ENCODE peak calls at places on chromosomes 3 and 15, in ten cellular contexts. Z is dorsolateral prefrontal cortex, H is brain microvascular endothelial cell, R is suprapubic skin, O is upper lobe of right lung, T is left lung, U is AG10803, W is A549, N is body of pancreas, K is fibroblast of lung. J is an unnamed sample.

GRCh38 chr15:41610048-41610447 is 50.2 kb upstream of the MGA start:
- DNase-seq in W (no peak), T (no peak), N (no peak), Z (no peak), U (no peak), R (no peak), K (no peak), O (no peak), H (no peak), J (no peak)

GRCh38 chr3:100605358-100605757 is 4.0 kb upstream of the ADGRG7 start:
- DNase-seq in W (no peak), H (no peak), U (no peak), K (no peak), O (no peak), R (no peak), Z (no peak), N (no peak), T (no peak), J (no peak)

GRCh38 chr3:14587733-14588360 is 47.7 kb upstream of the GRIP2 start:
- DNase-seq in T (no peak), H (peak; percentile 53), K (peak; percentile 33), O (no peak), W (peak; percentile 75), N (no peak), R (no peak), Z (no peak), U (peak; percentile 53), J (peak; percentile 45)

GRCh38 chr3:71150293-71150954 is 433.1 kb downstream of the FOXP1 start:
- DNase-seq in T (no peak), O (no peak), N (no peak), U (no peak), K (no peak), W (no peak), H (no peak), Z (no peak), R (no peak), J (no peak)

GRCh38 chr3:25455316-25456232 is 27.5 kb downstream of the RARB start:
- DNase-seq in R (no peak), Z (peak; percentile 72), H (peak; percentile 86), K (peak; percentile 31), W (no peak), T (no peak), O (no peak), U (peak; percentile 57), N (no peak), J (no peak)

GRCh38 chr3:182861345-182861744 is 68.0 kb downstream of the ATP11B start:
- DNase-seq in O (no peak), K (no peak), N (no peak), H (no peak), U (peak; percentile 9), T (no peak), W (no peak), Z (no peak), R (no peak), J (no peak)

GRCh38 chr3:141234283-141234682 is 2.7 kb downstream of the PXYLP1 start:
- DNase-seq in R (no peak), Z (no peak), U (no peak), H (no peak), T (peak; percentile 51), K (no peak), W (no peak), N (no peak), O (peak; percentile 74), J (no peak)

GRCh38 chr15:100588638-100589242 is 13.2 kb downstream of the LINS1 start:
- DNase-seq in Z (no peak), N (no peak), O (no peak), W (peak; percentile 52), R (no peak), H (no peak), U (no peak), K (peak; percentile 22), T (no peak), J (no peak)

GRCh38 chr15:89419370-89419984 is 76.9 kb downstream of the RHCG start:
- DNase-seq in Z (no peak), O (no peak), H (peak; percentile 48), W (no peak), N (peak; percentile 52), T (no peak), R (no peak), U (no peak), K (peak; percentile 31), J (no peak)

GRCh38 chr3:463793-464192 is 267.2 kb downstream of the CHL1 start:
- DNase-seq in R (no peak), U (no peak), N (no peak), K (no peak), H (no peak), Z (no peak), W (no peak), O (no peak), T (no peak), J (no peak)

GRCh38 chr15:33068531-33068990 is 126.0 kb downstream of the FMN1 start:
- DNase-seq in W (peak; percentile 81), R (no peak), K (peak; percentile 59), U (peak; percentile 74), O (peak; percentile 84), N (peak; percentile 78), H (no peak), Z (no peak), T (peak; percentile 83), J (peak; percentile 57)

GRCh38 chr15:94229591-94230365 is 1.6 kb upstream of the MCTP2 start:
- DNase-seq in K (no peak), W (no peak), R (no peak), U (no peak), T (no peak), Z (no peak), N (no peak), H (no peak), O (no peak), J (no peak)

GRCh38 chr3:58041826-58042324 is 33.7 kb downstream of the FLNB start:
- DNase-seq in K (peak; percentile 44), T (no peak), U (peak; percentile 97), H (peak; percentile 72), W (no peak), R (no peak), O (no peak), Z (no peak), N (no peak), J (no peak)
- H3K4me3 ChIP-seq in K (no peak overlapping the region), T (no peak overlapping the region), U (no peak overlapping the region), H (no peak overlapping the region), W (no peak overlapping the region), R (no peak overlapping the region), O (no peak overlapping the region), Z (no peak overlapping the region), N (no peak overlapping the region), J (no peak overlapping the region)

GRCh38 chr3:54843352-54843751 is 84.5 kb downstream of the LRTM1 start:
- DNase-seq in U (no peak), N (no peak), R (no peak), Z (no peak), W (no peak), T (no peak), H (no peak), K (no peak), O (no peak), J (no peak)

GRCh38 chr3:54835701-54836100 is 92.2 kb downstream of the LRTM1 start:
- DNase-seq in O (no peak), H (no peak), K (no peak), T (no peak), U (no peak), W (no peak), N (no peak), R (no peak), Z (no peak), J (no peak)

GRCh38 chr3:54841461-54841860 is 86.4 kb downstream of the LRTM1 start:
- DNase-seq in U (no peak), W (no peak), R (no peak), N (no peak), K (no peak), O (no peak), H (no peak), T (no peak), Z (no peak), J (no peak)

GRCh38 chr3:54836876-54837275 is 91.0 kb downstream of the LRTM1 start:
- DNase-seq in H (no peak), W (no peak), U (no peak), Z (no peak), K (no peak), O (no peak), T (no peak), N (no peak), R (no peak), J (no peak)

GRCh38 chr3:54837964-54838363 is 89.9 kb downstream of the LRTM1 start:
- DNase-seq in Z (no peak), W (no peak), R (no peak), U (peak; percentile 54), T (no peak), H (peak; percentile 8), N (no peak), O (no peak), K (peak; percentile 41), J (no peak)
- TF ChIP-seq CTCF in Z (no peak), W (no peak), R (no peak), U (peak; percentile 51), T (no peak), H (peak; percentile 44), N (no peak), O (no peak), K (no peak), J (peak; percentile 23)

DNA sequence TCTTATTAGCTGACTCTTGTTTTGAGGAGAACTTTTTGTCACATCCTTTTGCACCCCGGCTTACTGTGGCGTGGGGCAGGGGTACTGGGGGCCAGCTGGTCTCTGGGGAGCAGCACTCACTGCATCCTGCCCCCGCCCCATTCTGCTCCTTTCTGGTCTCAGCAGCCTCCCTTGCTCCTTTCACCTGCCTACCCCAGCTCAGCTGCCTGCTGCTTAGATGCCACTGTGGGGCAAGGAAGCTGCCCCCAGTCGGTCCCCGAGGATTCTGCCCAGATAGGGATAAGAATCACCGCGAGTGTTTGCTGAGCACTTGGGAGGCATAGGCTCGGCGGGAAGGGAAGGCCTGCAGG is 32.0 kb downstream of the APBA2 start:
- DNase-seq in N (no peak), R (no peak), K (no peak), Z (peak; percentile 18), H (no peak), W (no peak), U (no peak), T (no peak), O (no peak), J (no peak)
- H3K4me3 ChIP-seq in N (no peak overlapping the region), R (no peak overlapping the region), K (no peak overlapping the region), Z (no peak overlapping the region), H (no peak overlapping the region), W (no peak overlapping the region), U (no peak overlapping the region), T (no peak overlapping the region), O (no peak overlapping the region), J (no peak overlapping the region)

DNA sequence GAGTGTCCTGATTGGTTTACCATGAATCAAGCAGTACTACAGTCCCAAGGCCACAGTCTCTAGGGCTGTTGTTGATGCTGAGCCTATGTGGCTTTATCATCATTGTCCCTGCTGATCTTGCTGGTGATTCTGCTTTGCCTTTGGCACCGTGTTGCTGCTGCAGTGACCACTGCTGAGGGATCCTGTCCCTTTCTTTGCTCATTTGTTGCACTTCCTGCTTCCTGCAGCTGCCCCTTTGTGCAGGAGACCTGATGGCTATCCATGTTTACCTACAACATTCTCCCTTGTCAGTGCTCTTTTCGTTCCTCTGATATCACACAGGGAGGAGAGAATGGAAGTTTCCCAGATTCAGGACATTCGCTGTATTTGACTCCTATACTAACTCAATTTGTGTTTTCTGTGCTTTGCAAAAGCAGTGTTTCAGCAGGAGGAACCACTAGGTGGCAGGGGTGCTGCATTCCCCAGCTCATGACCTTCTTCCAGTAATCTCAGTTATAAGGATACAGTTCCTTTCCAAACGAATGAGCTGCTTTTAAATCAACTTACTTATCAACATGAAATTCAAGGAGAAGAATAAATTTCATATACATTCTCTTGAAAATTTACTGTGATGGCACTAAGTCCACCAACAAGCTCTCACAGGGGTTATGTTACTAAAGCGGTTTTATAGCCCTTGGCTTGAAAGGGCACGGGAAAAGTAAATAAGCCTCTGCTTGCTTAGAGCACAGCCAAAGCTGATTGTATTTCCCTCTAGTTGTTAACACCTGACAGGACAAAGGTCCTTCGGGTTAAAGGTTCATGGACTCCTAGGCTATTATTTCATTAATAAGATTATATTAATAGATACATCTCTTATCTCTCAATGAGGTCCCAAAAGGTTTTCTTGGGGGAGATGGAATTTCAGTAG is 9.7 kb upstream of the THUMPD3 start:
- DNase-seq in Z (peak; percentile 71), U (peak; percentile 73), T (peak; percentile 60), K (peak; percentile 82), R (no peak), N (peak; percentile 73), W (peak; percentile 72), O (peak; percentile 69), H (peak; percentile 70), J (no peak)
- TF ChIP-seq CTCF in Z (peak; percentile 72), U (peak; percentile 97), T (peak; percentile 87), K (peak; percentile 91), R (peak; percentile 86), N (peak; percentile 92), W (peak; percentile 97), O (peak; percentile 89), H (peak; percentile 96), J (peak; percentile 92)

J was measured in HFF-Myc.